ENCODE peak calls at places on chromosome 11, in eight cellular contexts. U, I, Y, B, W, D, M and C are unnamed samples.

GRCh38 chr11:120285256-120285655 is 39.8 kb upstream of the TLCD5 start:
- DNase-seq in B (no peak), M (no peak), U (peak), I (no peak), W (no peak), Y (no peak), D (no peak), C (no peak)

GRCh38 chr11:111765984-111766833 is at the start of gene PPP2R1B:
- DNase-seq in W (peak), Y (peak), D (peak), B (no peak), M (peak), U (peak), I (peak), C (peak)

GRCh38 chr11:60810151-60810550 is 25.0 kb downstream of the MS4A10 start:
- DNase-seq in I (no peak), Y (no peak), B (no peak), M (no peak), W (no peak), D (no peak), U (no peak), C (no peak)

GRCh38 chr11:8722156-8722555 is 39.6 kb downstream of the RPL27A start:
- DNase-seq in D (no peak), B (no peak), M (peak), I (no peak), Y (no peak), W (no peak), U (no peak), C (peak)

GRCh38 chr11:26715133-26715532 is 6.7 kb downstream of the SLC5A12 start:
- DNase-seq in D (no peak), U (no peak), I (no peak), W (no peak), M (no peak), B (no peak), Y (no peak), C (no peak)

GRCh38 chr11:11667056-11667455 is 45.3 kb upstream of the GALNT18 start:
- DNase-seq in D (no peak), Y (no peak), W (no peak), M (no peak), I (no peak), B (no peak), U (no peak), C (no peak)

GRCh38 chr11:12680246-12680939 is 6.2 kb downstream of the TEAD1 start:
- DNase-seq in B (peak), M (peak), U (peak), Y (peak), D (peak), I (no peak), W (peak), C (peak)

GRCh38 chr11:110366234-110366633 is 63.5 kb upstream of the FDX1 start:
- DNase-seq in B (no peak), W (no peak), U (no peak), M (peak), D (peak), Y (peak), I (no peak), C (no peak)

GRCh38 chr11:10454902-10455631 is at the start of gene AMPD3:
- DNase-seq in D (no peak), U (peak), B (peak), I (peak), M (peak), W (peak), Y (no peak), C (peak)

GRCh38 chr11:73333626-73334199 is 25.6 kb downstream of the ARHGEF17 start:
- DNase-seq in B (no peak), W (no peak), I (no peak), Y (no peak), U (no peak), D (no peak), M (no peak), C (no peak)

GRCh38 chr11:118229274-118229847 is 4.5 kb upstream of the JAML start:
- DNase-seq in B (no peak), M (no peak), Y (no peak), I (no peak), W (no peak), D (no peak), U (no peak), C (peak)

GRCh38 chr11:2525166-2525861 is 80.5 kb downstream of the KCNQ1 start:
- DNase-seq in I (no peak), B (no peak), M (no peak), W (no peak), U (no peak), D (no peak), Y (no peak), C (no peak)

GRCh38 chr11:61587951-61588695 is 7.2 kb upstream of the SYT7 start:
- DNase-seq in I (peak), Y (peak), D (no peak), M (no peak), B (no peak), W (peak), U (no peak), C (no peak)

GRCh38 chr11:59184876-59185275 is 12.9 kb downstream of the DTX4 start:
- DNase-seq in B (no peak), U (no peak), Y (no peak), I (no peak), W (no peak), M (no peak), D (no peak), C (no peak)

GRCh38 chr11:15865212-15865987 is 490.9 kb downstream of the SOX6 start:
- DNase-seq in U (no peak), W (no peak), Y (no peak), M (no peak), I (no peak), D (peak), B (no peak), C (no peak)

GRCh38 chr11:61472282-61472681 is 36.3 kb upstream of the LRRC10B start:
- DNase-seq in U (no peak), M (no peak), Y (no peak), I (no peak), D (peak), W (no peak), B (no peak), C (no peak)

GRCh38 chr11:112185883-112186282 is 10.6 kb downstream of the BCO2 start:
- DNase-seq in Y (no peak), W (no peak), M (no peak), D (no peak), U (no peak), I (no peak), B (no peak), C (no peak)

GRCh38 chr11:69587454-69588081 is 53.4 kb upstream of the CCND1 start:
- DNase-seq in W (no peak), B (peak), Y (no peak), D (no peak), M (peak), U (peak), I (no peak), C (peak)

GRCh38 chr11:20276661-20277000 is 86.9 kb upstream of the HTATIP2 start:
- DNase-seq in M (no peak), D (no peak), W (no peak), Y (no peak), I (no peak), B (no peak), U (no peak), C (no peak)

GRCh38 chr11:64916040-64916847 is 765 bp downstream of the ATG2A start:
- DNase-seq in M (no peak), Y (no peak), I (peak), U (peak), D (peak), B (no peak), W (peak), C (no peak)

GRCh38 chr11:130725417-130726233 is 190.7 kb downstream of the SNX19 start:
- DNase-seq in U (no peak), B (no peak), I (no peak), W (no peak), M (no peak), D (no peak), Y (peak), C (peak)

DNA sequence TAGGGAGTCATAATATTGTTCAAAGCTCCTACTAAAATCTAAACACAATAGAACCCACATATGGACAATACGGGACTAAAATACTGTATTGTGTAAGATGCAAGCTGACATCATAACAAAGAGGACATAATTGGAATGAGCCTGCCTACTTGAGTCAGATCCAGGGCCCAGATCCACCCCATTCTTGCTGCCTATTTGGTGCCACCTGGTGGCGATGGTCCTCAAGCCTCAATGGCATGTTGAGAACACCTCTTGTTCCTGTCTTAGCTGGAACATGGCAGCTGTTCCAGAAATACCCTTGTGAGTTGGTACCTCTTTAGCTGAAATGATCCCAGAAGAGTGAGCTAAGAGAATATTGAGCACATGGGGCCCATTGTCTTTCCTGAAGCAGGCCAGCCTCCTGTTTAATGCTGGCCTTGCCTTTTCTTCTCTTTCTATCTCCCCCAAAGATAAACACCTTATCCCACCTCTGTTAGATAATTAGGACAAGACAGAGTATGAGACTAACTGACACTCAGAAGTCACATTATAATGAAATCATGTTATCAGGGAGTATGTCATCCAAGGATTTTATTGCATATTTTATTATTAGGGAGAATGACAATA is 680.9 kb upstream of the ANO5 start:
- DNase-seq in B (no peak), M (peak), U (no peak), I (peak), W (peak), Y (peak), D (peak), C (peak)
- TF ChIP-seq CTCF in B (no peak), M (peak), U (peak), I (peak), W (peak), Y (peak), D (no peak), C (peak)

DNA sequence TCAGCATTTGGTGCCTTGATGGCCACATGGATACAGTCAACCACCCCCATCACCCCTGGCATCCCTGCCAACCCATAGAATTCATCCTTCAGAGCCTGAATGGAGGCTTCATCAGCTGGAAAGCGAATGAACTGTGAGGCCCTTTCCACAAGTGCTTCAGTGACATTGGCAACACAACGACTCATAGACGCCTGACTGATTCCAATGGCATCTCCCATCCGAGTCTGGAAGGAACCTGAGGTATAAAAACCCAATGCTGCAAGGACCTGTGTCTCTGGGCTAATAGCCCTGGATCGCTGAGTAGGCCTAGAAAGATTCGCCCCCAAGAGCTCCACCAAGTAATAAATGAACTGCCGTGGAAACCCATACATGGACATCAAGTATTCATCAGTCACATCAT is 1.3 kb downstream of the HARBI1 start:
- DNase-seq in B (no peak), Y (no peak), W (no peak), D (no peak), M (peak), I (no peak), U (peak), C (peak)
- TF ChIP-seq CTCF in B (no peak), Y (no peak), W (no peak), D (no peak), M (no peak), I (no peak), U (no peak), C (no peak)

GRCh38 chr11:66867425-66868040 is 10.7 kb downstream of the LRFN4 start:
- DNase-seq in W (peak), M (no peak), B (no peak), U (no peak), I (no peak), Y (no peak), D (no peak), C (no peak)
- TF ChIP-seq CTCF in W (peak), M (no peak), B (no peak), U (no peak), I (no peak), Y (no peak), D (no peak), C (no peak)

DNA sequence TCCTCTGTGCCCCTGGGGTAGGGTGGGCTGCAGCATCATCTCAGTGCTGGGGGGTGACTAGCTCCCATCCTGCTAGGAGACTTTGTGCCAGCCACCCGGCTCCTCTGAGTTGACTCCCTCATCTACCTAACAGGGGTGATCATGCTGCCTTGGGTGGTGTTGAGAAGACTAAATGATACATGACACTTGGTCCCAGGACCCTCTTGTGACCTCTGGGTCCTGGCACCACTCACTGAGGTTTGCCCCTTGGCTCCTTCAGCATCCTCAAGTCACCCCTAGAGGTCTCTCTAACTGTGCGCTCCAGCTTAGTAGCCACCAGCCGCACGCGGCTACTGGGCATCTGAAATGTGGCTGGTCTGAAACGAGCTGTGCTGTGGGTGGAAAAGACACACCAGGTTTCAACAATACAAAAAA is 72.1 kb downstream of the LRRC32 start:
- DNase-seq in Y (peak), W (peak), I (peak), D (peak), U (no peak), M (no peak), B (no peak), C (no peak)
- TF ChIP-seq CTCF in Y (peak), W (peak), I (peak), D (no peak), U (peak), M (peak), B (peak), C (peak)

GRCh38 chr11:50169634-50170033 is 137.0 kb downstream of the OR4C45 start:
- DNase-seq in B (no peak), D (no peak), U (no peak), I (no peak), M (no peak), W (no peak), Y (no peak), C (no peak)

GRCh38 chr11:50170115-50170514 is 137.4 kb downstream of the OR4C45 start:
- DNase-seq in B (no peak), M (no peak), W (no peak), Y (no peak), I (no peak), U (no peak), D (no peak), C (no peak)

GRCh38 chr11:50174975-50175374 is 142.3 kb downstream of the OR4C45 start:
- DNase-seq in Y (no peak), D (no peak), B (no peak), I (no peak), M (no peak), W (no peak), U (no peak), C (no peak)

GRCh38 chr11:50178732-50179131 is 146.1 kb downstream of the OR4C45 start:
- DNase-seq in U (no peak), Y (no peak), W (no peak), M (no peak), D (no peak), B (no peak), I (no peak), C (no peak)

DNA sequence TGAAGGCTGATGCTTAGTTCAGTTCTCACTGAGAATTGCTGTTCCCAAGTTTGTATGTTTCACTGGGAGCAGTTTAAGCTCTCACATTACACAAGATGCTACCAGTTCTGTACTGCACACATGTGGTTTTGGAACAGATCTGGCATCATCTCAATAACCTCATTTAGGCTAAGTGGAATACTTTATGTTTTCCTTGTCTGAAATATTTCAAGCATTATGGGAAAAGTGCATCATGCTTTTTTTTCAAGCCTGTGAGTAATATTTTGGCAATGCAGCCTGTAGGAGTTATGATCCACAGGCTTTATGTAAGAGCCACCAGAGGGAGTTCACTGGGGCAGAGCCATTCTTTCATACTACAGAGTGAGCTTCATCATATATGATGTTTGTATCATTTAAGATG is 141.5 kb downstream of the OR4C45 start:
- DNase-seq in B (no peak), D (no peak), I (no peak), Y (no peak), M (peak), U (no peak), W (no peak), C (peak)
- TF ChIP-seq CTCF in B (no peak), D (no peak), I (no peak), Y (no peak), M (no peak), U (no peak), W (no peak), C (peak)

DNA sequence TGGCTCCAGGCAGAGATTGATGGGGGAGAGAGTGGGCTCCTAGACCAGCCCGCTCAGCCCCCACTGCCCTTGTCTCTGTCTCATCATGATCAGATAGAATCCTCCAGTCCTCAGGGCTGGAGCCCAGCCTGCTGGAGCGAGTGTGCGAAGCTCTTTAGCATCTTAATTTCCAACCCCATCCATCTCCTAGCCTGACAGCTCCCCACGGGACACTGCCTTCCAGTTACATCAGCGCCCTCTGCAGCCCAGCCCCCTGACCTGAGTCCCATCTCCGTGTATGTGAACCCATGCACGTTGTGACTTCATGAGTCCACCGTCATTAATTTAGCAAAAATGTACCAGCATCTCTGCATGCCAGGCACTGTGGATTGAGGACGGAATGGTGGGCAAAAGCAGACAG is 2.1 kb downstream of the P2RX3 start:
- DNase-seq in B (no peak), I (no peak), U (no peak), D (no peak), Y (peak), W (peak), M (no peak), C (no peak)
- TF ChIP-seq CTCF in B (no peak), I (no peak), U (no peak), D (no peak), Y (peak), W (peak), M (peak), C (peak)

GRCh38 chr11:22474621-22475020 is 136.4 kb downstream of the SLC17A6 start:
- DNase-seq in D (no peak), B (no peak), W (no peak), Y (no peak), I (no peak), U (no peak), M (no peak), C (no peak)

GRCh38 chr11:22477312-22477711 is 139.1 kb downstream of the SLC17A6 start:
- DNase-seq in U (no peak), I (no peak), M (no peak), D (no peak), B (no peak), Y (no peak), W (no peak), C (no peak)

GRCh38 chr11:22479133-22479690 is 141.0 kb downstream of the SLC17A6 start:
- DNase-seq in Y (no peak), W (no peak), B (no peak), U (no peak), I (no peak), D (no peak), M (no peak), C (no peak)

GRCh38 chr11:22478169-22478568 is 140.0 kb downstream of the SLC17A6 start:
- DNase-seq in U (no peak), I (no peak), M (no peak), W (no peak), B (no peak), Y (no peak), D (no peak), C (no peak)

DNA sequence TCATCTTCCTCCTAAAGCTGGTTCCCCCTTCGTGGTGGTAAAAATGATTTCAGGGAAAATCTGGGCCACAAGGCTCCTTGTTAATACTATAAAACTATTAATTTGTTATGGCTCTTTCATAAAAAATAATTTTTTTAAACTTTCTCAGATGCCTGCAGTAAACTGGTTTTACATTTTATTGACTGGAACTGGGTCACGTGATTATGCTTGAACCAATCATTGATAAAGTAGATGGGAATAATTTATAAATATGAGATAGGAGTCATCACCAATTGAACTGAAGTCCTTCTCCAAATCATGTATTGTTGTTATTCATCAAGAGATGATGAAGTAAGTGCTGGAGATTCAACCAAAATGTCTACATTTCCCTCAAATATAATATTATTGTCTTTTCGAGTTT is 138.4 kb downstream of the SLC17A6 start:
- DNase-seq in W (no peak), I (no peak), Y (no peak), M (no peak), B (no peak), U (no peak), D (no peak), C (no peak)
- TF ChIP-seq CTCF in W (no peak), I (no peak), Y (no peak), M (no peak), B (no peak), U (no peak), D (no peak), C (no peak)

GRCh38 chr11:89625171-89625570 is 84.9 kb upstream of the TRIM77 start:
- DNase-seq in W (no peak), Y (peak), B (no peak), D (no peak), M (no peak), U (no peak), I (no peak), C (no peak)
- TF ChIP-seq CTCF in W (peak), Y (peak), B (peak), D (no peak), M (peak), U (no peak), I (no peak), C (no peak)

DNA sequence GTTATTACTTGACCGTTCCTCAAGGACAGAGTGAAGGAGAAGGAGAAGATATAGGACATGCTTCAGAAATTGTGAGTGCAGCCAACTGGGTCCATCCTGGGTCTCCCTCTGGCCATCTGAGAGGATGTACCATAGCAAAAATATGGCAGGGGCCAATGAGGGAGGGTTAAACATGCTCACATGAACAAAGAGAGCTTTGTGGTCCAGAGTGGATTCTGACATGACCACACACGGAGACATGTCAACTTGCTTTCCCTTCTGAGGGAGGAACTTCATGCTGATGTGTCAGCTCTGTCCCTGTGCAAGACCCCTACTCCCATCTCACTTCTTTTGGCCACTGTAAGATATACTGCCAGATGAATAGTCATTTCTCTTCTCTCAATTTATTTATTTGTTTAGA is 3.0 kb upstream of the UBASH3B start:
- DNase-seq in U (no peak), D (no peak), M (no peak), W (no peak), B (no peak), I (no peak), Y (no peak), C (no peak)
- TF ChIP-seq CTCF in U (no peak), D (no peak), M (no peak), W (no peak), B (no peak), I (no peak), Y (no peak), C (no peak)